ENCODE peak calls at places on chromosomes 5 and 9, in eight cellular contexts. H is activated naive CD4-positive, alpha-beta T cell; T is AG09309; Y is OCI-M1; N is NCI-H2029 treated with DMSO at 0.1 percent for 48 hours; L is DMS153; Q is PC-3; F is NCI-H1092 treated with DMSO at 0.1 percent for 48 hours. O is an unnamed sample.

GRCh38 chr5:171644536-171644935 is 141.1 kb upstream of the SMIM23 start:
- DNase-seq in Y (no peak), Q (no peak), F (no peak), N (no peak), L (no peak), H (no peak), T (no peak), O (no peak)

GRCh38 chr5:149911031-149911430 is 33.6 kb downstream of the PDE6A start:
- DNase-seq in T (no peak), Q (no peak), N (no peak), Y (no peak), F (no peak), L (no peak), H (no peak), O (no peak)

GRCh38 chr9:126109575-126109974 is 217.1 kb upstream of the MVB12B start:
- DNase-seq in T (no peak), F (no peak), L (no peak), H (no peak), Q (no peak), Y (no peak), N (no peak), O (no peak)

GRCh38 chr5:159764283-159764927 is 151.9 kb upstream of the ADRA1B start:
- DNase-seq in N (no peak), T (peak), L (no peak), Q (peak), F (no peak), Y (no peak), H (no peak), O (no peak)

GRCh38 chr5:761854-762685 is 22.5 kb downstream of the ZDHHC11B start:
- DNase-seq in Q (no peak), F (peak), T (no peak), L (no peak), Y (no peak), H (no peak), N (peak), O (no peak)

GRCh38 chr9:92158097-92158601 is 42.9 kb upstream of the SPTLC1 start:
- DNase-seq in Q (peak), Y (no peak), F (no peak), N (no peak), H (no peak), T (no peak), L (no peak), O (no peak)

GRCh38 chr5:140349244-140349643 is 2.8 kb upstream of the HBEGF start:
- DNase-seq in Q (peak), T (no peak), Y (no peak), F (no peak), L (no peak), N (no peak), H (no peak), O (no peak)

GRCh38 chr9:132989014-132989310 is 10.5 kb downstream of the GFI1B start:
- DNase-seq in H (no peak), Y (no peak), T (no peak), L (no peak), Q (no peak), N (no peak), F (no peak), O (no peak)

GRCh38 chr9:91824151-91824550 is 125.9 kb downstream of the ROR2 start:
- DNase-seq in L (no peak), Q (no peak), N (no peak), H (no peak), Y (no peak), T (no peak), F (no peak), O (no peak)

GRCh38 chr5:14269395-14269794 is 126.3 kb downstream of the TRIO start:
- DNase-seq in F (no peak), N (peak), Y (no peak), T (no peak), H (no peak), Q (peak), L (peak), O (no peak)

GRCh38 chr9:111597852-111598729 is 1.4 kb downstream of the PTGR1 start:
- DNase-seq in T (no peak), Q (peak), Y (peak), H (peak), F (peak), L (peak), N (peak), O (peak)

GRCh38 chr5:84257061-84257460 is 127.6 kb downstream of the EDIL3 start:
- DNase-seq in H (no peak), F (no peak), T (no peak), Q (no peak), N (no peak), L (no peak), Y (peak), O (no peak)

GRCh38 chr9:89808801-89809200 is 204.0 kb downstream of the GADD45G start:
- DNase-seq in L (no peak), H (no peak), T (no peak), F (no peak), Q (no peak), N (no peak), Y (no peak), O (no peak)

GRCh38 chr5:132961887-132962286 is 1.5 kb downstream of the AFF4 start:
- DNase-seq in H (no peak), Q (peak), L (no peak), N (peak), Y (peak), T (no peak), F (no peak), O (no peak)

GRCh38 chr5:136337788-136338187 is 27.6 kb downstream of the TRPC7 start:
- DNase-seq in Q (no peak), L (no peak), H (no peak), F (no peak), Y (no peak), N (no peak), T (no peak), O (no peak)

GRCh38 chr9:114017741-114018715 is 60.1 kb downstream of the AMBP start:
- DNase-seq in T (no peak), L (no peak), N (no peak), H (no peak), F (no peak), Y (no peak), Q (no peak), O (no peak)

GRCh38 chr9:124835026-124835501 is 18.2 kb upstream of the WDR38 start:
- DNase-seq in T (no peak), N (no peak), F (peak), L (peak), H (no peak), Q (peak), Y (peak), O (no peak)

GRCh38 chr5:174995827-174996226 is 271.4 kb downstream of the MSX2 start:
- DNase-seq in Q (no peak), T (no peak), Y (no peak), H (no peak), F (no peak), L (no peak), N (no peak), O (no peak)

GRCh38 chr5:178372091-178372695 is 139.6 kb upstream of the PHYKPL start:
- DNase-seq in H (no peak), Q (no peak), N (no peak), T (no peak), Y (no peak), L (no peak), F (no peak), O (no peak)

GRCh38 chr5:159017787-159018186 is 81.9 kb downstream of the EBF1 start:
- DNase-seq in T (no peak), Y (peak), L (peak), N (no peak), H (no peak), Q (peak), F (no peak), O (no peak)

GRCh38 chr5:137234973-137235943 is 263.9 kb downstream of the SPOCK1 start:
- DNase-seq in Q (peak), T (no peak), L (no peak), N (no peak), Y (no peak), H (no peak), F (no peak), O (no peak)

GRCh38 chr9:132384376-132384775 is 22.3 kb downstream of the TTF1 start:
- DNase-seq in T (no peak), L (no peak), F (no peak), H (no peak), Q (no peak), Y (no peak), N (no peak), O (no peak)